ENCODE peak calls at places on chromosome 21, in eight cellular contexts. G is effector CD4-positive, alpha-beta T cell; R is small intestine; Z is GM12891; H is iris pigment epithelial cell; Q is WERI-Rb-1; J is T-helper 9 cell; S is Kasumi-1. B is an unnamed sample.

GRCh38 chr21:42461185-42461520 is 34.9 kb downstream of the RSPH1 start:
- DNase-seq in G (no peak), R (peak; percentile 70), Z (no peak), H (no peak), Q (no peak), J (no peak), S (no peak), B (no peak)

GRCh38 chr21:42495765-42496119 is 282 bp downstream of the RSPH1 start:
- DNase-seq in G (no peak), R (peak; percentile 87), Z (no peak), H (no peak), Q (peak; percentile 56), J (no peak), S (no peak), B (no peak)

GRCh38 chr21:26047279-26047967 is 123.1 kb downstream of the APP start:
- DNase-seq in G (no peak), R (no peak), Z (no peak), H (no peak), Q (no peak), J (no peak), S (no peak), B (no peak)

GRCh38 chr21:29827236-29827635 is 112.6 kb downstream of the GRIK1 start:
- DNase-seq in G (no peak), R (no peak), Z (no peak), H (peak; percentile 15), Q (no peak), J (no peak), S (no peak), B (no peak)

GRCh38 chr21:41611966-41612606 is 104.1 kb upstream of the TMPRSS2 start:
- DNase-seq in G (no peak), R (peak; percentile 86), Z (no peak), H (no peak), Q (peak; percentile 48), J (no peak), S (peak; percentile 5), B (no peak)

GRCh38 chr21:44618909-44619308 is 7.0 kb downstream of the KRTAP10-8 start:
- DNase-seq in G (peak; percentile 48), R (peak; percentile 51), Z (no peak), H (no peak), Q (no peak), J (peak; percentile 37), S (no peak), B (peak; percentile 66)

GRCh38 chr21:41683815-41684214 is 83.0 kb downstream of the RIPK4 start:
- DNase-seq in G (no peak), R (no peak), Z (no peak), H (no peak), Q (no peak), J (no peak), S (no peak), B (no peak)

GRCh38 chr21:46062471-46063211 is 35.3 kb upstream of the COL6A2 start:
- DNase-seq in G (no peak), R (no peak), Z (no peak), H (no peak), Q (peak; percentile 1), J (no peak), S (no peak), B (no peak)

GRCh38 chr21:44436958-44437357 is 18.4 kb upstream of the LRRC3 start:
- DNase-seq in G (no peak), R (no peak), Z (no peak), H (no peak), Q (peak; percentile 5), J (no peak), S (no peak), B (no peak)

GRCh38 chr21:42850866-42851391 is 28.4 kb downstream of the WDR4 start:
- DNase-seq in G (no peak), R (no peak), Z (peak; percentile 83), H (peak; percentile 17), Q (peak; percentile 66), J (no peak), S (peak; percentile 62), B (peak; percentile 31)

GRCh38 chr21:38628426-38628825 is 130.1 kb upstream of the ERG start:
- DNase-seq in G (no peak), R (no peak), Z (no peak), H (no peak), Q (no peak), J (no peak), S (no peak), B (no peak)